ENCODE peak calls at places on chromosomes 11 and 22, in five cellular contexts. One of them, this sample, is unnamed. For H3K27me3, the result is how much of the 10 kb centered on the place peaks cover.

GRCh38 chr11:110479445-110480101 is 49.8 kb downstream of the FDX1 start:
- DNase-seq in AG04450: peak
- DNase-seq in tibial artery: no peak
- DNase-seq in heart left ventricle: no peak
- DNase-seq in left ventricle myocardium inferior: no peak
- DNase-seq in this sample: no peak

GRCh38 chr22:25134028-25134427 is 65.6 kb upstream of the CRYBB3 start:
- DNase-seq in left ventricle myocardium inferior: no peak
- DNase-seq in tibial artery: no peak
- DNase-seq in AG04450: no peak
- DNase-seq in heart left ventricle: no peak
- DNase-seq in this sample: peak

GRCh38 chr11:73389902-73390301 is 13.7 kb downstream of the RELT start:
- DNase-seq in tibial artery: no peak
- DNase-seq in AG04450: no peak
- DNase-seq in left ventricle myocardium inferior: no peak
- DNase-seq in heart left ventricle: no peak
- DNase-seq in this sample: no peak

GRCh38 chr11:108871152-108871551 is 206.3 kb downstream of the DDX10 start:
- DNase-seq in tibial artery: no peak
- DNase-seq in heart left ventricle: peak
- DNase-seq in AG04450: peak
- DNase-seq in left ventricle myocardium inferior: peak
- DNase-seq in this sample: no peak

GRCh38 chr11:66492161-66492865 is 12.1 kb downstream of the DPP3 start:
- DNase-seq in AG04450: no peak
- DNase-seq in heart left ventricle: no peak
- DNase-seq in tibial artery: no peak
- DNase-seq in left ventricle myocardium inferior: no peak
- DNase-seq in this sample: no peak

GRCh38 chr11:112281776-112282175 is 21.1 kb upstream of the PLET1 start:
- DNase-seq in AG04450: no peak
- DNase-seq in tibial artery: no peak
- DNase-seq in heart left ventricle: no peak
- DNase-seq in left ventricle myocardium inferior: no peak
- DNase-seq in this sample: no peak

GRCh38 chr11:112785717-112786116 is 175.5 kb upstream of the NCAM1 start:
- DNase-seq in left ventricle myocardium inferior: no peak
- DNase-seq in heart left ventricle: no peak
- DNase-seq in AG04450: no peak
- DNase-seq in tibial artery: peak
- DNase-seq in this sample: no peak

GRCh38 chr11:132463941-132464340 is 1068.4 kb downstream of the OPCML start:
- DNase-seq in left ventricle myocardium inferior: no peak
- DNase-seq in AG04450: no peak
- DNase-seq in heart left ventricle: peak
- DNase-seq in tibial artery: no peak
- DNase-seq in this sample: no peak

GRCh38 chr11:47248304-47248663 is 330 bp downstream of the ACP2 start:
- DNase-seq in AG04450: no peak
- DNase-seq in left ventricle myocardium inferior: no peak
- DNase-seq in tibial artery: no peak
- DNase-seq in heart left ventricle: no peak
- DNase-seq in this sample: no peak

GRCh38 chr11:110715541-110715940 is 3.3 kb upstream of the ARHGAP20 start:
- DNase-seq in AG04450: peak
- DNase-seq in tibial artery: no peak
- DNase-seq in left ventricle myocardium inferior: no peak
- DNase-seq in heart left ventricle: no peak
- DNase-seq in this sample: no peak

GRCh38 chr11:84541711-84542340 is 1085.3 kb downstream of the DLG2 start:
- DNase-seq in heart left ventricle: no peak
- DNase-seq in AG04450: no peak
- DNase-seq in left ventricle myocardium inferior: no peak
- DNase-seq in tibial artery: no peak
- DNase-seq in this sample: no peak

GRCh38 chr11:113345978-113346377 is 31.6 kb downstream of the TTC12 start:
- DNase-seq in left ventricle myocardium inferior: no peak
- DNase-seq in heart left ventricle: no peak
- DNase-seq in AG04450: peak
- DNase-seq in tibial artery: no peak
- DNase-seq in this sample: no peak

GRCh38 chr11:3836903-3837302 is 3.9 kb downstream of the RHOG start:
- DNase-seq in left ventricle myocardium inferior: peak
- DNase-seq in tibial artery: peak
- DNase-seq in AG04450: no peak
- DNase-seq in heart left ventricle: peak
- DNase-seq in this sample: peak

GRCh38 chr11:62553839-62554361 is 7.3 kb upstream of the AHNAK start:
- DNase-seq in heart left ventricle: no peak
- DNase-seq in tibial artery: no peak
- DNase-seq in left ventricle myocardium inferior: no peak
- DNase-seq in AG04450: peak
- DNase-seq in this sample: no peak

GRCh38 chr11:128480066-128480465 is 107.3 kb downstream of the ETS1 start:
- DNase-seq in left ventricle myocardium inferior: no peak
- DNase-seq in AG04450: no peak
- DNase-seq in tibial artery: no peak
- DNase-seq in heart left ventricle: no peak
- DNase-seq in this sample: no peak

GRCh38 chr11:61488651-61489291 is 19.8 kb upstream of the LRRC10B start:
- DNase-seq in left ventricle myocardium inferior: peak
- DNase-seq in heart left ventricle: peak
- DNase-seq in AG04450: no peak
- DNase-seq in tibial artery: peak
- DNase-seq in this sample: peak

GRCh38 chr22:24485608-24486007 is 9.5 kb upstream of the UPB1 start:
- DNase-seq in heart left ventricle: no peak
- DNase-seq in AG04450: no peak
- DNase-seq in left ventricle myocardium inferior: no peak
- DNase-seq in tibial artery: no peak
- DNase-seq in this sample: no peak

GRCh38 chr22:22691055-22691454 is 46.6 kb downstream of the GGTLC2 start:
- DNase-seq in tibial artery: no peak
- DNase-seq in heart left ventricle: no peak
- DNase-seq in left ventricle myocardium inferior: no peak
- DNase-seq in AG04450: no peak
- DNase-seq in this sample: no peak

GRCh38 chr11:98561877-98562395 is 458.8 kb upstream of the CNTN5 start:
- DNase-seq in AG04450: no peak
- DNase-seq in tibial artery: no peak
- DNase-seq in left ventricle myocardium inferior: no peak
- DNase-seq in heart left ventricle: no peak
- DNase-seq in this sample: no peak

GRCh38 chr11:1167256-1167655 is 9.5 kb downstream of the MUC5AC start:
- DNase-seq in AG04450: no peak
- DNase-seq in left ventricle myocardium inferior: peak
- DNase-seq in tibial artery: no peak
- DNase-seq in heart left ventricle: peak
- DNase-seq in this sample: peak

GRCh38 chr11:23006730-23007129 is 146.5 kb upstream of the CCDC179 start:
- DNase-seq in AG04450: peak
- DNase-seq in tibial artery: no peak
- DNase-seq in left ventricle myocardium inferior: no peak
- DNase-seq in heart left ventricle: no peak
- DNase-seq in this sample: no peak

GRCh38 chr11:119493712-119494111 is 70.7 kb upstream of the THY1 start:
- DNase-seq in left ventricle myocardium inferior: no peak
- DNase-seq in heart left ventricle: no peak
- DNase-seq in tibial artery: no peak
- DNase-seq in AG04450: no peak
- DNase-seq in this sample: no peak

GRCh38 chr11:83681944-83682644 is 395.9 kb upstream of the CCDC90B start:
- DNase-seq in AG04450: no peak
- DNase-seq in tibial artery: no peak
- DNase-seq in left ventricle myocardium inferior: no peak
- DNase-seq in heart left ventricle: no peak
- DNase-seq in this sample: no peak

GRCh38 chr11:73469401-73469800 is 93.2 kb downstream of the RELT start:
- DNase-seq in heart left ventricle: no peak
- DNase-seq in AG04450: no peak
- DNase-seq in tibial artery: peak
- DNase-seq in left ventricle myocardium inferior: no peak
- DNase-seq in this sample: no peak

GRCh38 chr11:126152586-126152985 is 58.9 kb downstream of the RPUSD4 start:
- DNase-seq in left ventricle myocardium inferior: no peak
- DNase-seq in AG04450: no peak
- DNase-seq in heart left ventricle: no peak
- DNase-seq in tibial artery: no peak
- DNase-seq in this sample: no peak

GRCh38 chr11:18791175-18792065 is at the start of gene PTPN5:
- DNase-seq in left ventricle myocardium inferior: no peak
- DNase-seq in AG04450: no peak
- DNase-seq in tibial artery: no peak
- DNase-seq in heart left ventricle: no peak
- DNase-seq in this sample: no peak

GRCh38 chr11:74449369-74449931 is 17.9 kb downstream of the KCNE3 start:
- DNase-seq in heart left ventricle: peak
- DNase-seq in tibial artery: peak
- DNase-seq in left ventricle myocardium inferior: no peak
- DNase-seq in AG04450: peak
- DNase-seq in this sample: peak

GRCh38 chr11:117495357-117495756 is 167.7 kb downstream of the CEP164 start:
- DNase-seq in AG04450: no peak
- DNase-seq in heart left ventricle: no peak
- DNase-seq in left ventricle myocardium inferior: no peak
- DNase-seq in tibial artery: no peak
- DNase-seq in this sample: no peak

GRCh38 chr11:106925245-106925644 is 93.0 kb downstream of the GUCY1A2 start:
- DNase-seq in heart left ventricle: no peak
- DNase-seq in left ventricle myocardium inferior: no peak
- DNase-seq in tibial artery: no peak
- DNase-seq in AG04450: no peak
- DNase-seq in this sample: no peak

GRCh38 chr22:35725521-35725920 is 7.8 kb downstream of the APOL5 start:
- DNase-seq in tibial artery: no peak
- DNase-seq in left ventricle myocardium inferior: no peak
- DNase-seq in heart left ventricle: no peak
- DNase-seq in AG04450: no peak
- DNase-seq in this sample: no peak

GRCh38 chr11:3877252-3878035 is 22.0 kb downstream of the STIM1 start:
- DNase-seq in tibial artery: no peak
- DNase-seq in heart left ventricle: no peak
- DNase-seq in AG04450: no peak
- DNase-seq in left ventricle myocardium inferior: no peak
- DNase-seq in this sample: no peak

GRCh38 chr11:76596652-76597051 is 73.9 kb downstream of the LRRC32 start:
- DNase-seq in tibial artery: no peak
- DNase-seq in left ventricle myocardium inferior: no peak
- DNase-seq in heart left ventricle: no peak
- DNase-seq in AG04450: no peak
- DNase-seq in this sample: no peak
- H3K27me3 ChIP-seq in tibial artery: under half
- H3K27me3 ChIP-seq in left ventricle myocardium inferior: under half
- H3K27me3 ChIP-seq in heart left ventricle: under half
- H3K27me3 ChIP-seq in AG04450: under half
- H3K27me3 ChIP-seq in this sample: under half

GRCh38 chr11:124311269-124311668 is 2.5 kb downstream of the OR8D1 start:
- DNase-seq in AG04450: no peak
- DNase-seq in heart left ventricle: no peak
- DNase-seq in tibial artery: no peak
- DNase-seq in left ventricle myocardium inferior: no peak
- DNase-seq in this sample: no peak

GRCh38 chr11:124313849-124314248 is at the start of gene OR8D1:
- DNase-seq in AG04450: no peak
- DNase-seq in tibial artery: no peak
- DNase-seq in heart left ventricle: no peak
- DNase-seq in left ventricle myocardium inferior: no peak
- DNase-seq in this sample: no peak

GRCh38 chr11:124313131-124313530 is 618 bp downstream of the OR8D1 start:
- DNase-seq in heart left ventricle: no peak
- DNase-seq in tibial artery: no peak
- DNase-seq in left ventricle myocardium inferior: no peak
- DNase-seq in AG04450: no peak
- DNase-seq in this sample: no peak

GRCh38 chr11:124311677-124312076 is 2.1 kb downstream of the OR8D1 start:
- DNase-seq in left ventricle myocardium inferior: no peak
- DNase-seq in tibial artery: no peak
- DNase-seq in AG04450: no peak
- DNase-seq in heart left ventricle: no peak
- DNase-seq in this sample: no peak

GRCh38 chr11:124315052-124315451 is 1.3 kb upstream of the OR8D1 start:
- DNase-seq in left ventricle myocardium inferior: no peak
- DNase-seq in tibial artery: no peak
- DNase-seq in AG04450: peak
- DNase-seq in heart left ventricle: no peak
- DNase-seq in this sample: no peak
- H3K27me3 ChIP-seq in left ventricle myocardium inferior: under half
- H3K27me3 ChIP-seq in tibial artery: under half
- H3K27me3 ChIP-seq in AG04450: under half
- H3K27me3 ChIP-seq in heart left ventricle: under half
- H3K27me3 ChIP-seq in this sample: under half

DNA sequence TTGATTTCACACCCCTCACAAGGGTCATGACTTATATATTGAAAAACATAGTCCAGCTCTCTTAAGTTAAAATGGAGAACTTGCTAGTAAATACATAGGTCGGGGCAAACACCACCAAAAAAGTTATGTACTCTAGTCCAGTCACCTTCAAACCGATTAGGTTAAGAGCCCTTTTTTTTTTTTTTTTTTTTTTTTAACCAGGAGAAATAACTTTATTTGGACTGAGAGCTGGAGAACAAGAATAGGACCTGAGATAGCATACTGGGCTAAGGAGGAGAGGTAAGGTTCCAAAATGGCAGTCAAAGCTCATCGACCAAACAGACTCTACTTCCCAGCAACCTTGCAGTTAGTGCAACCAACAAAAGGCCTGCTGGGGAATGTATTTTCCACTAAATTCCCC is 3.9 kb downstream of the TMEM41B start:
- DNase-seq in AG04450: no peak
- DNase-seq in tibial artery: no peak
- DNase-seq in heart left ventricle: no peak
- DNase-seq in left ventricle myocardium inferior: no peak
- DNase-seq in this sample: no peak
- H3K27me3 ChIP-seq in AG04450: under half
- H3K27me3 ChIP-seq in tibial artery: under half
- H3K27me3 ChIP-seq in heart left ventricle: under half
- H3K27me3 ChIP-seq in left ventricle myocardium inferior: under half
- H3K27me3 ChIP-seq in this sample: under half

GRCh38 chr22:45627489-45628233 is 44.0 kb upstream of the ATXN10 start:
- DNase-seq in left ventricle myocardium inferior: no peak
- DNase-seq in AG04450: no peak
- DNase-seq in tibial artery: no peak
- DNase-seq in heart left ventricle: no peak
- DNase-seq in this sample: no peak

GRCh38 chr22:45629469-45630089 is 42.1 kb upstream of the ATXN10 start:
- DNase-seq in heart left ventricle: no peak
- DNase-seq in AG04450: no peak
- DNase-seq in left ventricle myocardium inferior: no peak
- DNase-seq in tibial artery: no peak
- DNase-seq in this sample: no peak

GRCh38 chr22:45626198-45626651 is 45.4 kb upstream of the ATXN10 start:
- DNase-seq in left ventricle myocardium inferior: no peak
- DNase-seq in heart left ventricle: no peak
- DNase-seq in AG04450: no peak
- DNase-seq in tibial artery: no peak
- DNase-seq in this sample: no peak

GRCh38 chr22:45630436-45630835 is 41.2 kb upstream of the ATXN10 start:
- DNase-seq in heart left ventricle: no peak
- DNase-seq in left ventricle myocardium inferior: no peak
- DNase-seq in AG04450: no peak
- DNase-seq in tibial artery: no peak
- DNase-seq in this sample: no peak

GRCh38 chr22:45628508-45628907 is 43.1 kb upstream of the ATXN10 start:
- DNase-seq in AG04450: no peak
- DNase-seq in tibial artery: no peak
- DNase-seq in heart left ventricle: no peak
- DNase-seq in left ventricle myocardium inferior: no peak
- DNase-seq in this sample: no peak
- H3K27me3 ChIP-seq in AG04450: under half
- H3K27me3 ChIP-seq in tibial artery: half or more
- H3K27me3 ChIP-seq in heart left ventricle: under half
- H3K27me3 ChIP-seq in left ventricle myocardium inferior: half or more
- H3K27me3 ChIP-seq in this sample: under half

This sample was measured in right lobe of liver.